ENCODE peak calls at places on chromosomes 16 and 17, in five cellular contexts. Y is heart left ventricle, Z is stomach, L is A549, G is sigmoid colon. U is an unnamed sample.

GRCh38 chr16:86575095-86575685 is 3.2 kb upstream of the FOXL1 start:
- DNase-seq in Y (no peak), Z (no peak), L (no peak), G (no peak), U (no peak)

GRCh38 chr17:8226536-8227237 is 16.3 kb upstream of the AURKB start:
- DNase-seq in Y (peak; percentile 75), Z (peak; percentile 32), L (peak; percentile 97), G (peak; percentile 90), U (no peak)

GRCh38 chr17:27993161-27993695 is 49.2 kb upstream of the NLK start:
- DNase-seq in Y (no peak), Z (no peak), L (no peak), G (no peak), U (no peak)

GRCh38 chr17:47789611-47790520 is 31.7 kb downstream of the OSBPL7 start:
- DNase-seq in Y (peak; percentile 60), Z (peak; percentile 62), L (peak; percentile 79), G (no peak), U (peak; percentile 56)

GRCh38 chr17:31842416-31843381 is 16.3 kb downstream of the COPRS start:
- DNase-seq in Y (peak; percentile 70), Z (peak; percentile 87), L (peak; percentile 67), G (peak; percentile 89), U (peak; percentile 90)

GRCh38 chr17:77862890-77863813 is 95.4 kb upstream of the TNRC6C start:
- DNase-seq in Y (no peak), Z (no peak), L (no peak), G (no peak), U (peak; percentile 36)

GRCh38 chr17:56160395-56160889 is 7.2 kb downstream of the ANKFN1 start:
- DNase-seq in Y (no peak), Z (no peak), L (no peak), G (no peak), U (no peak)

GRCh38 chr16:5398203-5398602 is 300.6 kb upstream of the EEF2KMT start:
- DNase-seq in Y (no peak), Z (no peak), L (no peak), G (no peak), U (no peak)

GRCh38 chr17:78817123-78817522 is 23.5 kb downstream of the USP36 start:
- DNase-seq in Y (no peak), Z (no peak), L (no peak), G (no peak), U (no peak)

GRCh38 chr17:48037036-48037881 is at the start of gene COPZ2:
- DNase-seq in Y (peak; percentile 78), Z (peak; percentile 60), L (peak; percentile 71), G (peak; percentile 87), U (peak; percentile 76)

GRCh38 chr16:30893082-30893743 is 664 bp downstream of the BCL7C start:
- DNase-seq in Y (no peak), Z (no peak), L (no peak), G (no peak), U (peak; percentile 61)

GRCh38 chr16:5639531-5639930 is 541.9 kb upstream of the EEF2KMT start:
- DNase-seq in Y (no peak), Z (no peak), L (no peak), G (no peak), U (no peak)

GRCh38 chr16:89785523-89786155 is 30.8 kb downstream of the FANCA start:
- DNase-seq in Y (no peak), Z (no peak), L (no peak), G (no peak), U (no peak)

GRCh38 chr16:12815361-12815760 is 11.7 kb upstream of the CPPED1 start:
- DNase-seq in Y (no peak), Z (no peak), L (no peak), G (no peak), U (no peak)

GRCh38 chr16:20675488-20676267 is 21.8 kb downstream of the ACSM1 start:
- DNase-seq in Y (no peak), Z (peak; percentile 72), L (no peak), G (peak; percentile 71), U (no peak)

GRCh38 chr17:67229109-67229991 is 15.6 kb downstream of the HELZ start:
- DNase-seq in Y (no peak), Z (no peak), L (no peak), G (no peak), U (no peak)

GRCh38 chr16:57600048-57600835 is 28.2 kb upstream of the ADGRG1 start:
- DNase-seq in Y (peak; percentile 53), Z (peak; percentile 79), L (peak; percentile 68), G (peak; percentile 62), U (peak; percentile 70)

GRCh38 chr17:30337393-30337999 is 3.6 kb upstream of the TMIGD1 start:
- DNase-seq in Y (no peak), Z (no peak), L (no peak), G (no peak), U (peak; percentile 62)

GRCh38 chr17:28726396-28726911 is 421 bp upstream of the TLCD1 start:
- DNase-seq in Y (peak; percentile 76), Z (peak; percentile 69), L (peak; percentile 73), G (peak; percentile 82), U (peak; percentile 81)

GRCh38 chr17:8073627-8074485 is 13.7 kb downstream of the ALOX12B start:
- DNase-seq in Y (peak; percentile 69), Z (peak; percentile 81), L (peak; percentile 84), G (peak; percentile 78), U (peak; percentile 80)

GRCh38 chr17:74243013-74243755 is 29.8 kb downstream of the TTYH2 start:
- DNase-seq in Y (peak; percentile 85), Z (peak; percentile 28), L (no peak), G (no peak), U (no peak)

GRCh38 chr16:72848759-72849664 is 198.9 kb downstream of the ZFHX3 start:
- DNase-seq in Y (peak; percentile 91), Z (peak; percentile 92), L (peak; percentile 93), G (peak; percentile 94), U (peak; percentile 91)

GRCh38 chr17:1259910-1260389 is 10.3 kb upstream of the BHLHA9 start:
- DNase-seq in Y (no peak), Z (no peak), L (no peak), G (no peak), U (no peak)
- H3K4me3 ChIP-seq in Y (peak overlapping the region; percentile 60), Z (peak overlapping the region; percentile 56), L (peak overlapping the region; percentile 57), G (peak overlapping the region; percentile 56), U (peak overlapping the region; percentile 47)

GRCh38 chr17:76264755-76265623 is at the start of gene UBALD2:
- DNase-seq in Y (peak; percentile 100), Z (peak; percentile 100), L (peak; percentile 100), G (peak; percentile 100), U (peak; percentile 99)

GRCh38 chr17:76261421-76262215 is 3.5 kb upstream of the UBALD2 start:
- DNase-seq in Y (no peak), Z (no peak), L (no peak), G (no peak), U (no peak)

GRCh38 chr17:76263896-76264295 is 1.3 kb upstream of the UBALD2 start:
- DNase-seq in Y (no peak), Z (no peak), L (no peak), G (no peak), U (no peak)

GRCh38 chr17:76264425-76264754 is 758 bp upstream of the UBALD2 start:
- DNase-seq in Y (no peak), Z (no peak), L (no peak), G (no peak), U (no peak)

DNA sequence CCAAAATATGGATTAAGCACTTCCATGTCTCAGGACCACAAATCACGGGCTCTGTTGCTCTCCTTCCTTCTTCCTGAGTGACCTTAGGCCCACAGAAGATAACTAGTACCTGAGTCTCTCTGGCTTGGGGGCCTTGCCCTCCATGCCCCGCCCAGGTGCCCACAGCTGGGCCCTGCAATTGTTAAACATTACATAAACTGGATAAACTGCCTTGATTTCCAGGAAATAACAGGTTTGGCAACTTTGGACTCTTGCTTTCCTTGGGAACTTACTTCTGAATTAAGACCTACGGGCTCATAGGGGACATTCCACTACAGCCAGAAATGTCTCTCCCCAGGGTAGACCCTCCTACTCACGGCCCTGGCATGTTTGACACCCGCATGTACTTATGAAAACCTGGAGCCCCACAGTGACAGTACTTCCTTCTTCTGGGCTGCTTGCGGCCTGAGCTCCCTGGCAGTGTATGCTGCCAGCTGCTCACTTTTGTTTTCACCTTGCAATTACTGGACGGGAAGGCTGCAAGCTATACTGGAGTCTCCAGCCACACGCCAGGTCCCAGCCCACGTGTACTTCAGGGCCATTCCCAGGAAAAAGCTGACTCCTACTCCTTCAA is 2.3 kb upstream of the UBALD2 start:
- DNase-seq in Y (no peak), Z (peak; percentile 80), L (no peak), G (no peak), U (peak; percentile 56)
- TF ChIP-seq POLR2A in Y (no peak), Z (no peak), L (no peak), G (peak; percentile 18), U (no peak)

GRCh38 chr17:65123757-65124675 is 13.2 kb upstream of the RGS9 start:
- DNase-seq in Y (no peak), Z (no peak), L (peak; percentile 33), G (no peak), U (no peak)
- H3K4me3 ChIP-seq in Y (peak overlapping the region; percentile 73), Z (peak overlapping the region; percentile 65), L (peak overlapping the region; percentile 53), G (peak overlapping the region; percentile 63), U (peak overlapping the region; percentile 70)

DNA sequence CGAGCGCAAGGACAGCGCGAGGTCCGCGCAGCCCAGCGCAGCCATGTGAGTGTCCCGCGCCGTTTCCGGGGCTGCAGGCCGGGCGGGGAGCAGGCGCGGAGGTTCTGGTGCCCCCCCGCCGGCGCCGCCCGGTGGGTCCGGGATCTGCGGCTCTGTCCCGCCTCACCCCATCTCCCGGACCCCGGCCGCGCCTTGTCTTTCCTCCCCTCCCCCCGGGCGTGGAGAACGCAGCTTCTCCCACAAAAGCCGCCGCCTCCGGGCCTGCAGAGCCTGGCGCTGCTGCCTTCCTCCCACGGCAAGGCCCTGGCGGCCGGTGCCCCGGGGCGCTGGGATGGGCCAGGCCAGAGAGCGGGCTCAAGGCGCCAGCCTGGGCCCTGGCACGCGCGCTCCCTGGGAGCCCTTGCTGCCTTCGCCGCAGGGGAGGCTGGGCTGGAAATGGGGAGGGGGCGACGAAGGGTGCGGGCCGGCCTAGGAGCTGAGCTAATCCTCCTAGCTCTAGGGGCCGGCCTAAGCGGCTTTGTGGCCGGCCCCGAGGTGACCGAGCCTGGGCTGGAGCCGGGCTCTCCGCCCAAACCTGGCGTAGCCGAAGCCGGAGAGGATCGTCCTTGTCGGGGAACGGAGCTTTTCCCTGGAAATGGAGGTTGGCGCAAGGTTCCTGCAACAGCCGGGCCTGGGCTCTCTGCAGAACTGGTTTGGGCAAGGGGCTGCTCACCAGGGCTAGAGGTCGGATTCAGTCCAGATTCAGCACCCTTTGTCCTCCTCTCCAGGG is 425 bp downstream of the RIPOR1 start:
- DNase-seq in Y (no peak), Z (no peak), L (peak; percentile 49), G (no peak), U (peak; percentile 60)
- TF ChIP-seq POLR2A in Y (peak; percentile 85), Z (no peak), L (peak; percentile 66), G (no peak), U (peak; percentile 53)

DNA sequence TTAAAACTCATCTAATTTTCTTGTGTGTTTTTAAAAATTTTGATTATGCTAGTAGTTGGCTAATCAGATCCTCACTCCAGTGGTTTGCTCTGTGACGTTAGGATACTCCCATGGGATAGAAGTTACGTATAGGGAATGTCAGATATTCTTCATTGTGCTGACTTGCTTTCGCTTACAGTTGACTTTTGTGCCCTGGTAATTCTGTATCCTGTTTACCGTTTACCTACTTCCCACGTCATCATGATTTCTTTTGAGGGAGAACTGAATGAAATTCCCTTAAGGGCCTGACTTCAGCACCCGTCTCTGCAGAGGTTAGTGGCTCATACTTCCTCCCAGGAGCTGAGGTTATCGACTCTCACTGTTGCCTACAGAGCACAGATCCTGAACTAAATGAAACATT is 2.6 kb downstream of the PRKAR1A start:
- DNase-seq in Y (no peak), Z (no peak), L (peak; percentile 20), G (no peak), U (no peak)
- H3K4me3 ChIP-seq in Y (peak overlapping the region; percentile 94), Z (peak overlapping the region; percentile 84), L (no peak overlapping the region), G (peak overlapping the region; percentile 88), U (no peak overlapping the region)